ENCODE peak calls at places on chromosomes 11 and 22, in four cellular contexts. Y, G, P and F are unnamed samples.

GRCh38 chr11:116232364-116232801 is 540.4 kb downstream of the BUD13 start:
- DNase-seq in G (peak), Y (no peak), P (no peak), F (no peak)

GRCh38 chr11:9820260-9820659 is 156.4 kb downstream of the SWAP70 start:
- DNase-seq in Y (no peak), P (peak), G (no peak), F (no peak)

GRCh38 chr11:86403458-86403857 is 28.8 kb downstream of the CCDC81 start:
- DNase-seq in Y (no peak), P (no peak), G (no peak), F (no peak)

GRCh38 chr11:47797633-47798032 is 30.5 kb upstream of the FNBP4 start:
- DNase-seq in Y (no peak), P (no peak), G (no peak), F (peak)

GRCh38 chr11:68825603-68826002 is 16.1 kb downstream of the CPT1A start:
- DNase-seq in P (no peak), G (no peak), Y (peak), F (no peak)

GRCh38 chr11:87258171-87258833 is 220.6 kb downstream of the TMEM135 start:
- DNase-seq in Y (no peak), P (no peak), G (no peak), F (no peak)

GRCh38 chr22:46028069-46028991 is 51.4 kb upstream of the WNT7B start:
- DNase-seq in Y (no peak), P (no peak), G (peak), F (no peak)

GRCh38 chr11:66462010-66462409 is 4.7 kb upstream of the PELI3 start:
- DNase-seq in G (no peak), P (no peak), Y (no peak), F (no peak)

GRCh38 chr11:114340311-114341131 is 44.3 kb downstream of the NNMT start:
- DNase-seq in G (peak), P (peak), Y (peak), F (no peak)

GRCh38 chr22:45524157-45524556 is 21.5 kb downstream of the FBLN1 start:
- DNase-seq in Y (no peak), P (no peak), G (no peak), F (no peak)

GRCh38 chr22:25357606-25358420 is 138.4 kb downstream of the CRYBB2 start:
- DNase-seq in Y (no peak), P (no peak), G (no peak), F (no peak)

GRCh38 chr11:19460718-19461405 is 220.1 kb upstream of the E2F8 start:
- DNase-seq in G (no peak), Y (no peak), P (no peak), F (no peak)

GRCh38 chr11:11661356-11662040 is 39.7 kb upstream of the GALNT18 start:
- DNase-seq in G (no peak), P (no peak), Y (no peak), F (no peak)

GRCh38 chr11:2218234-2218633 is 46.6 kb upstream of the TH start:
- DNase-seq in Y (no peak), G (no peak), P (no peak), F (no peak)

GRCh38 chr11:123239371-123240150 is 44.5 kb upstream of the CLMP start:
- DNase-seq in Y (no peak), G (no peak), P (no peak), F (no peak)

GRCh38 chr11:2436013-2436520 is 8.2 kb downstream of the TRPM5 start:
- DNase-seq in Y (no peak), P (peak), G (no peak), F (no peak)

GRCh38 chr11:27696112-27696511 is 4.1 kb downstream of the BDNF start:
- DNase-seq in P (no peak), Y (no peak), G (no peak), F (no peak)

GRCh38 chr11:102225689-102226562 is 91.4 kb upstream of the BIRC3 start:
- DNase-seq in G (no peak), P (no peak), Y (no peak), F (peak)

GRCh38 chr11:3920148-3920852 is 64.8 kb downstream of the STIM1 start:
- DNase-seq in Y (peak), G (peak), P (peak), F (no peak)

GRCh38 chr11:8707541-8708270 is 25.1 kb downstream of the RPL27A start:
- DNase-seq in G (peak), Y (no peak), P (peak), F (no peak)

GRCh38 chr11:3199537-3200295 is 18.9 kb downstream of the MRGPRG start:
- DNase-seq in Y (no peak), G (no peak), P (peak), F (no peak)

GRCh38 chr11:92443109-92443508 is 218.5 kb downstream of the FAT3 start:
- DNase-seq in P (no peak), Y (no peak), G (no peak), F (no peak)

GRCh38 chr22:46065733-46066454 is 84.4 kb upstream of the PPARA start:
- DNase-seq in G (no peak), Y (no peak), P (no peak), F (no peak)

GRCh38 chr11:110184466-110184865 is 91.3 kb downstream of the ZC3H12C start:
- DNase-seq in Y (no peak), P (no peak), G (no peak), F (no peak)

GRCh38 chr22:30744224-30744623 is 49.5 kb downstream of the OSBP2 start:
- DNase-seq in Y (no peak), G (no peak), P (no peak), F (no peak)

GRCh38 chr11:72947229-72947628 is 133.0 kb downstream of the ATG16L2 start:
- DNase-seq in G (no peak), Y (no peak), P (no peak), F (no peak)

GRCh38 chr11:57800444-57801184 is 39.0 kb downstream of the CTNND1 start:
- DNase-seq in Y (peak), G (no peak), P (no peak), F (peak)

GRCh38 chr22:46054091-46054877 is 77.3 kb upstream of the WNT7B start:
- DNase-seq in P (peak), G (peak), Y (no peak), F (no peak)

GRCh38 chr11:130168105-130168504 is 8.5 kb downstream of the ST14 start:
- DNase-seq in P (no peak), G (no peak), Y (no peak), F (no peak)

GRCh38 chr11:103648670-103649400 is 387.6 kb upstream of the DDI1 start:
- DNase-seq in P (no peak), G (no peak), Y (no peak), F (no peak)

GRCh38 chr22:42754658-42755057 is 34.0 kb upstream of the A4GALT start:
- DNase-seq in P (no peak), Y (peak), G (no peak), F (no peak)

GRCh38 chr11:2932850-2933251 is 3.6 kb upstream of the PHLDA2 start:
- DNase-seq in Y (no peak), P (peak), G (no peak), F (no peak)

GRCh38 chr11:84899740-84900139 is 727.4 kb downstream of the DLG2 start:
- DNase-seq in Y (peak), P (no peak), G (no peak), F (no peak)

GRCh38 chr11:27118371-27118770 is 77.8 kb downstream of the BBOX1 start:
- DNase-seq in P (no peak), Y (no peak), G (no peak), F (no peak)

GRCh38 chr11:121589946-121590537 is 137.3 kb upstream of the SORL1-AS1 start:
- DNase-seq in P (no peak), Y (no peak), G (no peak), F (no peak)

GRCh38 chr11:107669156-107669740 is 42.6 kb downstream of the SLN start:
- DNase-seq in P (no peak), Y (no peak), G (no peak), F (no peak)

GRCh38 chr22:40609216-40609615 is 27.3 kb downstream of the MRTFA start:
- DNase-seq in Y (no peak), G (no peak), P (no peak), F (no peak)

GRCh38 chr22:40605676-40606250 is 30.8 kb downstream of the MRTFA start:
- DNase-seq in Y (no peak), P (no peak), G (no peak), F (no peak)

GRCh38 chr22:40607506-40607905 is 29.0 kb downstream of the MRTFA start:
- DNase-seq in P (no peak), Y (no peak), G (no peak), F (no peak)

GRCh38 chr22:40603088-40603605 is 33.4 kb downstream of the MRTFA start:
- DNase-seq in G (no peak), P (no peak), Y (peak), F (no peak)

DNA sequence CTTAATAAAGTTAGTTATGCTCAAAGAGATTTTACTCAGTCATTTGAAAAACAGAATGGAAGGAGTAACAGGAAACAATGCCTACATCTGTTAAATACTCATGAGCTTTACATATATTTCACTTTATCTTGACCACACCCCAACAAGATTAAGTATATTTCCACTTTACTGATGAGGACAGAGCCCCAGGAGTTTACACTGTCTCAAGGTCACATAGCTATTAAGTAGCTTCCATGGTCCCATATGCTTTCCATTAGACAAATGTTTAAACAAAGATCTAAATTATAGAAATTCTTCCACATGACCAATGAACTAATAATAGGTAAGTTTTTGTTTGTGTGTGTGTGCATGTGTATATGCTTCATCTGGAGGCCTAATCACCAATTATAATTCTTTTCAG is 30.2 kb downstream of the MRTFA start:
- DNase-seq in G (no peak), P (no peak), Y (no peak), F (no peak)
- H3K27ac ChIP-seq in G (no peak), P (no peak), Y (no peak), F (peak)

GRCh38 chr11:65295571-65296338 is 18.9 kb upstream of the CDC42EP2 start:
- DNase-seq in G (no peak), Y (no peak), P (peak), F (no peak)
- H3K27ac ChIP-seq in G (peak), Y (no peak), P (no peak), F (no peak)

GRCh38 chr11:70186420-70186819 is 16.7 kb upstream of the FADD start:
- DNase-seq in Y (no peak), G (no peak), P (no peak), F (no peak)
- H3K27ac ChIP-seq in Y (no peak), G (no peak), P (no peak), F (no peak)

DNA sequence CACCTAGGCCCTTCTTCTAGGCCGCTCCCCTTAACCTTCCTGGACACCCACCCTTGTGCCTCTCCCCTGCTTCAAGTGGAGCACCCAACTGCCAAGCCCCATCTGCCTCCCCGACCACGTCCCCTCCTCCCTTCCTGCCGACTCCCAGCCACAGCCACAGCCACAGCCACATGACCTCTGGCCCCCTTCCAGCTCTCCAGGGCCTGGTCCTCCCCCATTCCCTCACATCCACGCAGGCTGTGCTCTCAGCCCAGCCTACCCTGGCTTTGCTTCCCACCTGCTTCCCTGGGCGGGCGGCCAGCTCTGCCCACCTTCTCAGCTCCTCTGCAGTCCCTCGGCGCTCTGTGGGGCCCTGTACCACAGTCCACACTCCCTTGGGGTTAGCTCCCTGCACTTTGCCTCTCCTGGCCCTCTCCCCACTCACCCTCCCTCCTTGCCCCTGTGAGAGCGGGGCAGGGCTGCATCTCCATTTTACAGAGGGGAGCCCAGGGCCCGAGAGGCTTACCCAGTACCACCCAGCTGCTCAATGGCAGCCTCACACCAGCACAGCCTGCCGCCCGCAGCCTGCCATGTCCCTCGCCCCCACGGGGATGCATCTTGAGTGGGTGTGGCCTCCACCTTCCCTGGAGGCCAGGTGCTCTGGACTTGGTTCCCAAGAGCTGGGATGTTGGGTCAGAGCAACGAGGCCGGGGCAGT is 20.3 kb downstream of the PARVG start:
- DNase-seq in G (no peak), Y (no peak), P (no peak), F (no peak)
- H3K27ac ChIP-seq in G (no peak), Y (no peak), P (no peak), F (no peak)

GRCh38 chr22:50635591-50635990 is 7.6 kb upstream of the ARSA start:
- DNase-seq in P (no peak), G (no peak), Y (no peak), F (no peak)

GRCh38 chr22:50641696-50642607 is 14.0 kb upstream of the ARSA start:
- DNase-seq in G (peak), P (no peak), Y (no peak), F (no peak)

GRCh38 chr22:50640857-50641647 is 13.1 kb upstream of the ARSA start:
- DNase-seq in G (no peak), P (no peak), Y (no peak), F (no peak)
- H3K27ac ChIP-seq in G (no peak), P (peak), Y (no peak), F (no peak)

GRCh38 chr22:19464546-19464945 is 14.4 kb downstream of the UFD1 start:
- DNase-seq in G (no peak), P (no peak), Y (no peak), F (no peak)
- H3K27ac ChIP-seq in G (no peak), P (no peak), Y (no peak), F (no peak)